ENCODE peak calls at places on chromosomes 7 and 10, in seven cellular contexts. R is HCEC 1CT; M is brain microvascular endothelial cell; H is heart left ventricle; E is upper lobe of right lung; J is HuH-7.5; C is stimulated activated CD4-positive, alpha-beta T cell treated with anti-CD3 and anti-CD28 coated beads, Interleukin-1b, Interleukin-23, amount 100 ng/mL, for 24 hours. X is an unnamed sample.

GRCh38 chr10:3986407-3987141 is 201.6 kb upstream of the KLF6 start:
- DNase-seq in J (no peak), C (no peak), E (no peak), M (no peak), R (no peak), H (no peak), X (no peak)

GRCh38 chr10:84415539-84416244 is 87.3 kb downstream of the CCSER2 start:
- DNase-seq in M (no peak), C (no peak), H (no peak), R (no peak), J (no peak), E (peak), X (no peak)

GRCh38 chr10:70660722-70661121 is 11.6 kb upstream of the ADAMTS14 start:
- DNase-seq in H (no peak), M (no peak), C (no peak), J (no peak), E (no peak), R (no peak), X (no peak)

GRCh38 chr7:129689995-129690581 is 78.6 kb downstream of the NRF1 start:
- DNase-seq in J (no peak), E (no peak), M (no peak), R (no peak), H (no peak), C (no peak), X (no peak)

GRCh38 chr10:77925795-77926565 is 575 bp downstream of the DLG5 start:
- DNase-seq in H (peak), C (no peak), J (no peak), M (no peak), R (peak), E (peak), X (peak)

GRCh38 chr10:77455538-77455937 is 182.1 kb downstream of the KCNMA1 start:
- DNase-seq in R (peak), J (no peak), H (no peak), E (no peak), M (no peak), C (no peak), X (no peak)

GRCh38 chr7:45692031-45692430 is 117.9 kb downstream of the ADCY1 start:
- DNase-seq in H (no peak), C (no peak), E (peak), M (no peak), J (no peak), R (no peak), X (no peak)

GRCh38 chr7:103989785-103990775 is 622 bp upstream of the RELN start:
- DNase-seq in E (no peak), J (peak), R (no peak), H (no peak), C (no peak), M (peak), X (peak)

GRCh38 chr7:134602921-134603394 is 43.7 kb upstream of the BPGM start:
- DNase-seq in R (no peak), H (no peak), M (no peak), J (no peak), C (no peak), E (no peak), X (no peak)